ENCODE peak calls at places on chromosomes 6 and 20, in nine cellular contexts. P is tibial nerve, B is DND-41, V is IMR-90, G is adrenal gland, R is AG04450, L is choroid plexus epithelial cell, T is PC-9, Q is lower leg skin. J is an unnamed sample.
A peak's percentile ranks its signal among the peaks of the same experiment; 100 is the strongest.

GRCh38 chr20:33604991-33605370 is 57.1 kb upstream of the C20orf144 start:
- DNase-seq in P (no peak), B (no peak), V (no peak), G (no peak), R (no peak), L (no peak), T (no peak), Q (no peak), J (no peak)

GRCh38 chr20:4563534-4563933 is 158.2 kb upstream of the PRND start:
- DNase-seq in P (no peak), B (peak; percentile 59), V (peak; percentile 80), G (peak; percentile 11), R (no peak), L (peak; percentile 87), T (peak; percentile 59), Q (no peak), J (peak; percentile 68)

GRCh38 chr6:143283887-143284640 is 166.4 kb downstream of the ADAT2 start:
- DNase-seq in P (no peak), B (no peak), V (peak; percentile 14), G (no peak), R (no peak), L (peak; percentile 16), T (no peak), Q (no peak), J (no peak)

GRCh38 chr20:63290677-63291472 is 2.1 kb upstream of the COL20A1 start:
- DNase-seq in P (no peak), B (peak; percentile 72), V (peak; percentile 11), G (peak; percentile 50), R (no peak), L (peak; percentile 31), T (no peak), Q (no peak), J (peak; percentile 28)

GRCh38 chr6:155090166-155090565 is 95.1 kb downstream of the TIAM2 start:
- DNase-seq in P (no peak), B (no peak), V (no peak), G (no peak), R (no peak), L (no peak), T (no peak), Q (no peak), J (no peak)

GRCh38 chr6:30234361-30234760 is 21.2 kb upstream of the TRIM26 start:
- DNase-seq in P (no peak), B (no peak), V (peak; percentile 8), G (no peak), R (no peak), L (no peak), T (no peak), Q (no peak), J (no peak)

GRCh38 chr6:102766946-102767345 is 1373.4 kb downstream of the GRIK2 start:
- DNase-seq in P (no peak), B (no peak), V (peak; percentile 1), G (no peak), R (no peak), L (peak; percentile 58), T (no peak), Q (no peak), J (no peak)

GRCh38 chr6:133431031-133431430 is 189.9 kb downstream of the EYA4 start:
- DNase-seq in P (no peak), B (no peak), V (no peak), G (no peak), R (no peak), L (no peak), T (no peak), Q (no peak), J (no peak)

GRCh38 chr6:138882369-138883017 is 86.6 kb downstream of the ECT2L start:
- DNase-seq in P (no peak), B (no peak), V (no peak), G (no peak), R (no peak), L (no peak), T (no peak), Q (no peak), J (no peak)

GRCh38 chr6:215335-216034 is 76.8 kb upstream of the DUSP22 start:
- DNase-seq in P (no peak), B (no peak), V (peak; percentile 39), G (no peak), R (no peak), L (no peak), T (peak; percentile 74), Q (peak; percentile 84), J (no peak)

GRCh38 chr6:74741608-74742007 is 464.2 kb downstream of the COL12A1 start:
- DNase-seq in P (no peak), B (no peak), V (no peak), G (no peak), R (no peak), L (no peak), T (no peak), Q (no peak), J (no peak)

GRCh38 chr20:48772183-48772976 is 55.4 kb downstream of the PREX1 start:
- DNase-seq in P (peak; percentile 46), B (no peak), V (no peak), G (peak; percentile 60), R (no peak), L (no peak), T (no peak), Q (no peak), J (no peak)

GRCh38 chr6:118748311-118749062 is 97.1 kb upstream of the CEP85L start:
- DNase-seq in P (no peak), B (peak; percentile 28), V (peak; percentile 46), G (peak; percentile 85), R (no peak), L (no peak), T (peak; percentile 42), Q (peak; percentile 87), J (peak; percentile 50)

GRCh38 chr20:51014797-51015722 is 7.8 kb downstream of the KCNG1 start:
- DNase-seq in P (no peak), B (peak; percentile 45), V (peak; percentile 73), G (peak; percentile 29), R (no peak), L (peak; percentile 77), T (no peak), Q (no peak), J (no peak)
- H3K4me3 ChIP-seq in P (no peak overlapping the region), B (no peak overlapping the region), V (no peak overlapping the region), G (no peak overlapping the region), R (no peak overlapping the region), L (no peak overlapping the region), T (no peak overlapping the region), Q (no peak overlapping the region), J (no peak overlapping the region)

GRCh38 chr20:43536817-43537440 is 21.9 kb upstream of the SGK2 start:
- DNase-seq in P (no peak), B (no peak), V (peak; percentile 33), G (peak; percentile 52), R (no peak), L (peak; percentile 25), T (peak; percentile 47), Q (peak; percentile 37), J (no peak)

GRCh38 chr20:43534791-43535350 is 24.0 kb upstream of the SGK2 start:
- DNase-seq in P (no peak), B (no peak), V (no peak), G (no peak), R (no peak), L (no peak), T (no peak), Q (peak; percentile 70), J (no peak)

GRCh38 chr20:43537921-43538854 is 20.6 kb upstream of the SGK2 start:
- DNase-seq in P (peak; percentile 49), B (peak; percentile 57), V (peak; percentile 60), G (peak; percentile 63), R (peak; percentile 24), L (peak; percentile 72), T (peak; percentile 46), Q (peak; percentile 89), J (peak; percentile 70)

GRCh38 chr20:43535370-43536004 is 23.3 kb upstream of the SGK2 start:
- DNase-seq in P (no peak), B (no peak), V (no peak), G (no peak), R (no peak), L (no peak), T (no peak), Q (peak; percentile 53), J (no peak)

DNA sequence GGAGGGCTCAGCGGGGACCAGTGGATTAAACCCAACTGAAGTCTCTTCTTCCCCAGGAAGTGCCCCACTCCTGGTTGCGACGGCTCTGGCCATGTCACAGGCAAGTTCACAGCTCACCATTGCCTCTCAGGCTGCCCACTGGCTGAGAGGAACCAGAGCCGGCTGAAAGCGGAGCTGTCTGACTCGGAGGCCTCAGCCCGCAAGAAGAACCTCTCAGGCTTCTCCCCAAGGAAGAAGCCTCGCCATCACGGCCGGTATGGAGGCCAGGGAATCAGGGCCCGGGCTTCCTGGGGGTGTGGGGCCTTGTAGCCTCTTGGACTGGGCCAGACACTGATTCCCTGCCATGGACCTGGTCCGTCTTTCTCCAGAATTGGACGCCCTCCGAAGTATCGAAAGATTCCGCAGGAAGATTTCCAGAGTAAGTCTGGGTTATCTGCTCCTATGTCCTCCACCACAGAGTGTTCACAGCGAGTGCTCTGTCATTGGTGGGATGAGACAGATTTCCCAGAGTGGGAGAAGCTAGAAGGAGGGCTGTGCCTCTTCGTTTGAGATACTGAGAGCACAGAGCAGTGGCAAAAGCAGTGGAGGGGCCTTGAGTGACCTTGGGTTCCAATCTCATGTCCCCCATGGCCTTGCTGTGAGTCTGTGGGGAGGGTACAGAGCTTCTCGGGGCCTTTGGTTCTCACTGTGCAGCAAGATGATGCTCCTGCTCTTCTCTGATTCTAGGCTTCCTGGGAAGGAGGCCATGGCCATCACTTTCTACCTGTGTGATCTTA is 22.6 kb upstream of the SGK2 start:
- DNase-seq in P (no peak), B (no peak), V (no peak), G (no peak), R (no peak), L (no peak), T (no peak), Q (peak; percentile 52), J (no peak)
- H3K4me3 ChIP-seq in P (no peak overlapping the region), B (no peak overlapping the region), V (no peak overlapping the region), G (no peak overlapping the region), R (no peak overlapping the region), L (no peak overlapping the region), T (no peak overlapping the region), Q (no peak overlapping the region), J (no peak overlapping the region)

DNA sequence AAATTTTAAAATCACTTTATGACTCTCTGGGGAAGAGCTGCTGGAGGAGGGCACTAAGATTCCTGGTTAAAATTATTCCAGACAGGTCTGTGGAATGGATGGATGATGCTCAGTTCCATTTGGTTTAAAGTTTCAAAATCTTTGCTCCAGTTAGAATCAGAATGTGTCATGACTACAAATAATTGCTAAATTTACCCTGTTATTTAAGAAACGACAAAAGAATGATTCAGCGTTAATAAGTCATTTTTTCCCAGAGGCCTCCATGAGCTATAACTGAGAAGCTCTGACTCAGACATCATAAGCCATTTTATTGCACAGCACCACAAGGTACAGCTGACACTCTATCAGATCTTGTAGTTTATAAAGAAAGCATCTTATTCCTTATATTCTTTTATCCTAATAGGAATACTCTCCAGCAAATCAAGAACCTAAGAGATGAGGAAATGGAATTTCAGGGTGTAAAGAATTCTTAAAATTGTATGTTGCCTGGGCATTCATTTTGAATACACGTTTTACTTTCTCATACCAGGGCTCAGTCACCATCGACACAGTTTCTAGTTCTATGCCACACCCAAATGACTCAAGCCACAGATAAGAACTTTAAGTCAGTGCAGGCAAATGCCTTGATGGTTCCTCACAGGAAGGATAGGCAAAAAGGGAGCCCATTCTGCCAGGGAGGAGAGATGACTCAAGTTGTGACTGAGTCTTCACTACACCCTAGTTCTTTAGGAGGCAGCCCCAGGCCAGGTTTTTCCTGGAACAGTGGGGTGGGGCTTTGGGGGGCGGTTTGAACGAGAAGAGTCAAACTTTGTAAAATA is 636.0 kb downstream of the MMUT start:
- DNase-seq in P (no peak), B (no peak), V (peak; percentile 97), G (peak; percentile 30), R (peak; percentile 67), L (peak; percentile 89), T (peak; percentile 98), Q (no peak), J (no peak)
- H3K4me3 ChIP-seq in P (no peak overlapping the region), B (no peak overlapping the region), V (no peak overlapping the region), G (no peak overlapping the region), R (no peak overlapping the region), L (no peak overlapping the region), T (peak overlapping the region; percentile 37), Q (no peak overlapping the region), J (no peak overlapping the region)

GRCh38 chr20:32511358-32512046 is 73.6 kb downstream of the NOL4L start:
- DNase-seq in P (no peak), B (no peak), V (no peak), G (no peak), R (no peak), L (no peak), T (no peak), Q (no peak), J (no peak)
- H3K4me3 ChIP-seq in P (no peak overlapping the region), B (no peak overlapping the region), V (no peak overlapping the region), G (no peak overlapping the region), R (no peak overlapping the region), L (no peak overlapping the region), T (no peak overlapping the region), Q (no peak overlapping the region), J (peak overlapping the region; percentile 63)

J was measured in Jurkat, Clone E6-1.